ENCODE peak calls at places on chromosomes 6 and 20, in seven cellular contexts. Y is stomach; O is ascending aorta; T is colonic mucosa; N is CD8-positive, alpha-beta memory T cell; F is uterus; C is RWPE2. W is an unnamed sample.
A peak's percentile ranks its signal among the peaks of the same experiment; 100 is the strongest.

GRCh38 chr20:10769700-10770099 is 95.9 kb upstream of the JAG1 start:
- DNase-seq in O (no peak), Y (no peak), N (no peak), T (no peak), C (no peak), F (no peak), W (no peak)

GRCh38 chr6:19838442-19839236 is 1.5 kb downstream of the ID4 start:
- DNase-seq in T (peak; percentile 40), F (no peak), O (peak; percentile 66), Y (peak; percentile 74), C (no peak), N (no peak), W (peak; percentile 73)

GRCh38 chr20:41229259-41229658 is 88.3 kb downstream of the ZHX3 start:
- DNase-seq in N (no peak), C (no peak), O (no peak), F (no peak), T (no peak), Y (no peak), W (no peak)

GRCh38 chr20:12591949-12592470 is 416.8 kb upstream of the SPTLC3 start:
- DNase-seq in C (no peak), O (no peak), F (no peak), T (no peak), N (no peak), Y (no peak), W (no peak)

GRCh38 chr6:6851059-6851658 is 256.6 kb upstream of the RREB1 start:
- DNase-seq in Y (peak; percentile 55), F (peak; percentile 37), O (no peak), N (no peak), T (peak; percentile 67), C (peak; percentile 69), W (no peak)

GRCh38 chr6:2378046-2378657 is 132.7 kb upstream of the GMDS start:
- DNase-seq in C (no peak), O (no peak), N (no peak), T (no peak), F (no peak), Y (no peak), W (no peak)

GRCh38 chr6:112086744-112087135 is 542 bp downstream of the TUBE1 start:
- DNase-seq in F (no peak), C (no peak), T (no peak), O (no peak), Y (no peak), N (no peak), W (no peak)

GRCh38 chr20:10447028-10447427 is 11.9 kb downstream of the SLX4IP start:
- DNase-seq in T (peak; percentile 65), N (peak; percentile 66), C (no peak), O (no peak), F (no peak), Y (peak; percentile 30), W (no peak)

GRCh38 chr20:18254615-18255014 is 33.7 kb upstream of the ZNF133 start:
- DNase-seq in Y (no peak), N (no peak), T (no peak), C (no peak), F (no peak), O (no peak), W (no peak)

GRCh38 chr6:77853401-77853800 is 200.6 kb downstream of the MEI4 start:
- DNase-seq in C (no peak), N (no peak), T (no peak), O (no peak), F (no peak), Y (no peak), W (no peak)

GRCh38 chr6:41176189-41176588 is 13.3 kb upstream of the TREM2 start:
- DNase-seq in T (peak; percentile 11), O (peak; percentile 30), Y (no peak), N (no peak), F (no peak), C (no peak), W (no peak)

GRCh38 chr6:12200025-12200424 is 90.1 kb upstream of the EDN1 start:
- DNase-seq in C (no peak), O (no peak), T (no peak), N (no peak), Y (no peak), F (no peak), W (no peak)

GRCh38 chr6:35663447-35664235 is 25.1 kb downstream of the FKBP5 start:
- DNase-seq in F (no peak), C (no peak), N (no peak), T (no peak), O (no peak), Y (no peak), W (no peak)

GRCh38 chr6:128244751-128245405 is 275.5 kb downstream of the PTPRK start:
- DNase-seq in C (no peak), O (no peak), Y (no peak), F (no peak), T (no peak), N (no peak), W (no peak)

GRCh38 chr20:46814366-46815232 is 80.0 kb upstream of the EYA2 start:
- DNase-seq in C (peak; percentile 95), F (no peak), N (no peak), T (no peak), Y (peak; percentile 33), O (no peak), W (no peak)

GRCh38 chr20:48405909-48406308 is 421.9 kb downstream of the PREX1 start:
- DNase-seq in N (no peak), C (no peak), F (no peak), Y (no peak), O (no peak), T (no peak), W (no peak)

GRCh38 chr20:36925234-36925633 is 26.3 kb downstream of the SAMHD1 start:
- DNase-seq in F (no peak), Y (no peak), T (no peak), O (no peak), N (no peak), C (no peak), W (no peak)

GRCh38 chr6:147909645-147910044 is 401.2 kb downstream of the SAMD5 start:
- DNase-seq in Y (no peak), F (no peak), N (no peak), C (no peak), O (no peak), T (no peak), W (no peak)

DNA sequence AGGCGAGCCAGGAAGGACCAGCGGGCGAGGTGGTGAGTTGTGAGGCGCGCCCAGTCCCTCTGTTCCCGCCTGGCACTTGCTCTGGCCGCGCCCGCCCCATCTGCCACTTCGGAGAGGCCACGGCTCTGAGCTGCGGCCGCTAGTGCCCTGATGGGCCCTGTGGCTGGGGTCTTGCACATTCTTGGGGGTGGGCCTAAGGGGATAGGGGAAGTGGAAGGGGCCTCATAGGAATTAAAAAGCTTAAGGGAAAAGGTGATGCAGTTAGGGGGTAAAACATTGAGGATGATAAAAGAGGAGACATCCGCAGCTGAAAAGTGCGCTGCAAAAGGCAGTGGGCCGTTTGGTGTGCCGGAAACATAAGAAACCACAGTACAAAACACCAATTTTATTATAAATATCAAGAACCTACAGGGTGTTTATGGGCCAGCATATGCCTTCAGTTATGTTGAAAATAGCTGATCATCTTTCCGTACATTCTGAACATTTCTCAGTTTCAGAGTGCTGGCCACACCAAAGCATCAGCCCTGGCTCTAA is 1.1 kb upstream of the PSMB8 start:
- DNase-seq in N (no peak), Y (no peak), T (no peak), C (no peak), O (no peak), F (no peak), W (no peak)
- H3K36me3 ChIP-seq in N (peaks cover 59% of the 10 kb centered on the region), Y (peaks cover 77% of the 10 kb centered on the region), T (peaks cover 11% of the 10 kb centered on the region), C (peaks cover 45% of the 10 kb centered on the region), O (peaks cover 51% of the 10 kb centered on the region), F (no peaks in the 10 kb centered on the region), W (peaks cover 4% of the 10 kb centered on the region)

GRCh38 chr6:3718407-3718806 is 33.1 kb downstream of the PXDC1 start:
- DNase-seq in T (no peak), Y (no peak), N (no peak), F (no peak), C (no peak), O (no peak), W (no peak)
- H3K4me1 ChIP-seq in T (no peaks in the 10 kb centered on the region), Y (peaks cover 25% of the 10 kb centered on the region), N (no peaks in the 10 kb centered on the region), F (no peaks in the 10 kb centered on the region), C (peaks cover 3% of the 10 kb centered on the region), O (peaks cover 14% of the 10 kb centered on the region), W (no peaks in the 10 kb centered on the region)

DNA sequence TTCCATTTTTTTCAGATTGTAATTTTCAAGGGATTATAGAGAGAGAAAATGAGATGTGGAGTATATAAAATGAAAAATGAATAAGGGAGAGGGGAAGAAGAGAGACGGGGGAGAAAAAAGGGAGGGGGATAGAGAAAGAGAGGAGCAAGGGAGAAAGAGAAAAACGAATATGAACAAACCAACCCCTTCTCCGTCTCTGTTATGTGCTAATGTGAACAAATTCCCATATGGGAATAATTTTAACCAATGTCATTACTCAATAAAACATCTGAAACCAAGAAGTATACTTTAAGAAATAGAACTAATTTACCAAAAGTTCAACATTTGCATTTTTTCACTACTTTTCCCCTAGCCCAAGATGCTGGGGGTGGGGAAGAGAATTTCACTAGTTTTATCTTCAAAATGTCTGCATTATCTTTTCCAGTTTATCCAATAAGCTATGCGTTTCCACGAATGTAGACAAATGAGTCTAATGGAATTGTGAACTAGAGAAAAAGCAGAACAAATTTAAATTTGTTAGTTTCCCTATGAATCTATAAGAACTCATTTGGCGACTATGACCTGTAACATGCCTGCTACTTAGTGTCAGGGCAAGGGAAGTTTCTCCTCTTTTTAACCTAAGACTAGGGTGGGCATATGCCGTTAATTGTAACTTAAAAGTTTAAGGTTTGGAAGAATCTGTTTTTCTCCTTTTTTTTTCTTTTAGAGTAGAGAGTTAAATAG is 286.3 kb downstream of the BTBD9 start:
- DNase-seq in T (no peak), Y (no peak), N (no peak), F (no peak), O (no peak), C (no peak), W (no peak)
- H3K4me3 ChIP-seq in T (no peak overlapping the region), Y (no peak overlapping the region), N (no peak overlapping the region), F (no peak overlapping the region), O (no peak overlapping the region), C (no peak overlapping the region), W (no peak overlapping the region)

GRCh38 chr20:25017257-25017803 is 24.8 kb upstream of the APMAP start:
- DNase-seq in Y (peak; percentile 98), T (peak; percentile 75), C (peak; percentile 73), F (no peak), O (peak; percentile 53), N (no peak), W (peak; percentile 94)

GRCh38 chr20:25013478-25014380 is 21.2 kb upstream of the APMAP start:
- DNase-seq in Y (peak; percentile 20), N (no peak), F (no peak), O (peak; percentile 49), C (peak; percentile 58), T (no peak), W (peak; percentile 34)

GRCh38 chr20:25016471-25016870 is 23.9 kb upstream of the APMAP start:
- DNase-seq in F (no peak), C (peak; percentile 35), T (no peak), O (peak; percentile 39), Y (peak; percentile 23), N (no peak), W (peak; percentile 12)

GRCh38 chr20:25014816-25015215 is 22.3 kb upstream of the APMAP start:
- DNase-seq in Y (peak; percentile 24), C (peak; percentile 51), F (no peak), O (peak; percentile 49), T (no peak), N (no peak), W (peak; percentile 49)

DNA sequence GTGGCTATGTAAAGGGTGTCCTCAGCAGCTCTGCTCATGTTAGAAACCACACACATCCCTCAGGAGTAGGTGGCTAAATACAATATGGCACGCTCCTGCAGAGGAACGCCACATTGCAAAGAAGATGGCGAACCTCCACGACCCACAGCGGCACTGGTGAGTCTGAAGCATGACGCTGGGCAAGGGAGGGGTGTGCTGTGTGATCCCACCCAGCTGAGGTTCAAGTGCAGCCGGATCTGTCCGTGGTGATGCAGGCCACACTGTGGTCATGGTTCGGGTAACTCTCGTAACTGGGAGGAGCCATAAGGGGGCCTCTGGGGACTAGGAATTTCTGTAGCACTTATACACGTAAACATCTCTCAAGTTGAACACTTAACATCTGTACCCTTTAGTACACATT is 23.4 kb upstream of the APMAP start:
- DNase-seq in C (peak; percentile 21), Y (peak; percentile 22), T (no peak), F (no peak), O (no peak), N (no peak), W (no peak)
- H3K36me3 ChIP-seq in C (no peaks in the 10 kb centered on the region), Y (peaks cover 67% of the 10 kb centered on the region), T (no peaks in the 10 kb centered on the region), F (no peaks in the 10 kb centered on the region), O (peaks cover 84% of the 10 kb centered on the region), N (peaks cover 52% of the 10 kb centered on the region), W (peaks cover 14% of the 10 kb centered on the region)

W was measured in breast epithelium.